ENCODE peak calls at places on chromosomes 13 and 19, in five cellular contexts. O, K, B, I and A are unnamed samples.

GRCh38 chr13:110134801-110135200 is 172.2 kb downstream of the COL4A1 start:
- DNase-seq in O (no peak), K (no peak), B (no peak), I (no peak), A (no peak)

GRCh38 chr13:75415720-75416119 is 66.2 kb downstream of the TBC1D4 start:
- DNase-seq in O (no peak), K (peak), B (no peak), I (no peak), A (no peak)

GRCh38 chr19:29926801-29927200 is 15.2 kb upstream of the URI1 start:
- DNase-seq in O (no peak), K (no peak), B (no peak), I (no peak), A (no peak)

GRCh38 chr13:38657191-38657590 is 29.7 kb upstream of the FREM2 start:
- DNase-seq in O (no peak), K (peak), B (no peak), I (no peak), A (no peak)

GRCh38 chr13:98478134-98479129 is 98.5 kb downstream of the STK24 start:
- DNase-seq in O (no peak), K (peak), B (peak), I (no peak), A (no peak)

GRCh38 chr13:29059837-29060236 is 239.7 kb downstream of the MTUS2 start:
- DNase-seq in O (no peak), K (no peak), B (no peak), I (no peak), A (no peak)

GRCh38 chr19:3404324-3405260 is 38.2 kb downstream of the NFIC start:
- DNase-seq in O (no peak), K (peak), B (no peak), I (no peak), A (no peak)

GRCh38 chr13:20525144-20525600 is 485 bp downstream of the CRYL1 start:
- DNase-seq in O (no peak), K (no peak), B (peak), I (peak), A (no peak)

GRCh38 chr13:90156390-90156789 is 1191.1 kb upstream of the MIR17HG start:
- DNase-seq in O (no peak), K (no peak), B (no peak), I (no peak), A (no peak)

GRCh38 chr19:13796301-13797057 is 1.2 kb downstream of the ZSWIM4 start:
- DNase-seq in O (no peak), K (peak), B (no peak), I (peak), A (peak)

GRCh38 chr19:535017-535835 is 3.7 kb downstream of the CDC34 start:
- DNase-seq in O (no peak), K (no peak), B (no peak), I (no peak), A (no peak)

GRCh38 chr13:99600318-99600717 is 99.0 kb downstream of the TM9SF2 start:
- DNase-seq in O (no peak), K (no peak), B (peak), I (peak), A (no peak)

GRCh38 chr13:67063036-67063435 is 167.1 kb downstream of the PCDH9 start:
- DNase-seq in O (no peak), K (no peak), B (no peak), I (no peak), A (no peak)

GRCh38 chr13:22915442-22916082 is 265.2 kb upstream of the SGCG start:
- DNase-seq in O (peak), K (peak), B (peak), I (no peak), A (peak)

GRCh38 chr13:19071161-19071936 is 110.3 kb downstream of the TUBA3C start:
- DNase-seq in O (no peak), K (no peak), B (no peak), I (no peak), A (no peak)

GRCh38 chr13:20128459-20128927 is 32.4 kb downstream of the GJA3 start:
- DNase-seq in O (no peak), K (no peak), B (no peak), I (peak), A (no peak)

GRCh38 chr13:109256866-109257760 is 529.3 kb downstream of the IRS2 start:
- DNase-seq in O (no peak), K (peak), B (no peak), I (peak), A (peak)

GRCh38 chr13:45909724-45910123 is 58.2 kb upstream of the SIAH3 start:
- DNase-seq in O (no peak), K (no peak), B (no peak), I (no peak), A (no peak)

GRCh38 chr19:4208385-4209094 is 20.8 kb upstream of the EBI3 start:
- DNase-seq in O (no peak), K (peak), B (peak), I (peak), A (peak)

GRCh38 chr13:50866817-50867640 is 23.5 kb upstream of the DLEU7 start:
- DNase-seq in O (no peak), K (no peak), B (no peak), I (no peak), A (no peak)

GRCh38 chr13:104530741-104531140 is 1464.5 kb upstream of the SLC10A2 start:
- DNase-seq in O (no peak), K (no peak), B (no peak), I (no peak), A (no peak)

GRCh38 chr19:2154587-2155075 is 3.3 kb upstream of the AP3D1 start:
- DNase-seq in O (no peak), K (peak), B (no peak), I (no peak), A (no peak)

GRCh38 chr19:50005428-50005827 is 19.7 kb downstream of the VRK3 start:
- DNase-seq in O (no peak), K (no peak), B (no peak), I (no peak), A (no peak)

GRCh38 chr19:29671393-29672076 is 6.3 kb downstream of the PLEKHF1 start:
- DNase-seq in O (no peak), K (no peak), B (peak), I (peak), A (no peak)

GRCh38 chr19:27966390-27966816 is 1246.5 kb downstream of the UQCRFS1 start:
- DNase-seq in O (no peak), K (no peak), B (peak), I (no peak), A (no peak)

GRCh38 chr19:12932392-12933286 is 872 bp downstream of the FARSA start:
- DNase-seq in O (no peak), K (no peak), B (no peak), I (no peak), A (no peak)

GRCh38 chr19:50794778-50795664 is 4.8 kb downstream of the ACP4 start:
- DNase-seq in O (no peak), K (no peak), B (peak), I (no peak), A (peak)

GRCh38 chr19:42092350-42092749 is 16.4 kb downstream of the ZNF574 start:
- DNase-seq in O (no peak), K (no peak), B (peak), I (no peak), A (peak)

DNA sequence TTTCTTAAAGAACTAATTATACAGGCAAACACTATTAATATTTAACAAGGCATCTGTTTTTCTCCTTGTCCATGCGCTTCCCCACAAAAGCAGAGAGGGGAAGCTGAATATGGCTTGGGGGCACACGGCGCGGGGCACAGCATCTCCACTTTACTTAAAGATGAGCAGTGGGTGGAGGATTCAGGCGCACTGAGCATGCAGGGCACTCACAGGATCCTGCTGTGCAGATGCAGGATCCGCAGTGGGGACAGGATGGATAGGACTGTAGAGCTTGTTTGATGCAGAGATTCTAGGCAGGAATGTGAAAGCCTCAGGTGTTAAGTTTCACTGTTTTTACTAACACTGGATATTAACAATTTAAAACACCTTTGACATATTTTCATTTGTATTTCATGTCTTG is 43.3 kb downstream of the ATP11A start:
- DNase-seq in O (no peak), K (no peak), B (no peak), I (no peak), A (no peak)
- TF ChIP-seq MAFK in O (no peak), K (no peak), B (no peak), I (no peak), A (no peak)

GRCh38 chr13:59774511-59774911 is 389.2 kb downstream of the DIAPH3 start:
- DNase-seq in O (no peak), K (peak), B (no peak), I (peak), A (no peak)
- TF ChIP-seq MAFK in O (no peak), K (no peak), B (no peak), I (no peak), A (no peak)

GRCh38 chr13:33236021-33236420 is 49.5 kb downstream of the STARD13 start:
- DNase-seq in O (no peak), K (peak), B (no peak), I (no peak), A (no peak)
- TF ChIP-seq MAFK in O (no peak), K (no peak), B (no peak), I (no peak), A (no peak)

GRCh38 chr19:39672473-39672872 is 16.8 kb downstream of the LGALS16 start:
- DNase-seq in O (no peak), K (no peak), B (no peak), I (no peak), A (no peak)

GRCh38 chr19:39670998-39671397 is 15.3 kb downstream of the LGALS16 start:
- DNase-seq in O (no peak), K (no peak), B (no peak), I (no peak), A (no peak)

GRCh38 chr19:39676004-39676403 is 20.3 kb downstream of the LGALS16 start:
- DNase-seq in O (no peak), K (no peak), B (no peak), I (no peak), A (peak)

GRCh38 chr19:39671739-39672363 is 16.1 kb downstream of the LGALS16 start:
- DNase-seq in O (peak), K (peak), B (peak), I (peak), A (peak)
- TF ChIP-seq MAFK in O (no peak), K (no peak), B (no peak), I (no peak), A (no peak)

GRCh38 chr13:52969373-52969772 is 59.2 kb upstream of the OLFM4 start:
- DNase-seq in O (no peak), K (no peak), B (no peak), I (no peak), A (no peak)
- TF ChIP-seq MAFK in O (no peak), K (no peak), B (no peak), I (no peak), A (no peak)

GRCh38 chr19:15248648-15249559 is 16.7 kb upstream of the EPHX3 start:
- DNase-seq in O (no peak), K (peak), B (no peak), I (no peak), A (peak)
- TF ChIP-seq MAFK in O (no peak), K (no peak), B (no peak), I (no peak), A (no peak)

GRCh38 chr19:7600721-7601120 is 5.1 kb downstream of the CAMSAP3 start:
- DNase-seq in O (no peak), K (no peak), B (no peak), I (no peak), A (no peak)

GRCh38 chr19:7598180-7598579 is 2.5 kb downstream of the CAMSAP3 start:
- DNase-seq in O (no peak), K (no peak), B (no peak), I (no peak), A (no peak)

GRCh38 chr19:7597689-7598088 is 2.0 kb downstream of the CAMSAP3 start:
- DNase-seq in O (no peak), K (no peak), B (no peak), I (peak), A (peak)

GRCh38 chr19:7595466-7596133 is at the start of gene CAMSAP3:
- DNase-seq in O (peak), K (no peak), B (peak), I (peak), A (no peak)

DNA sequence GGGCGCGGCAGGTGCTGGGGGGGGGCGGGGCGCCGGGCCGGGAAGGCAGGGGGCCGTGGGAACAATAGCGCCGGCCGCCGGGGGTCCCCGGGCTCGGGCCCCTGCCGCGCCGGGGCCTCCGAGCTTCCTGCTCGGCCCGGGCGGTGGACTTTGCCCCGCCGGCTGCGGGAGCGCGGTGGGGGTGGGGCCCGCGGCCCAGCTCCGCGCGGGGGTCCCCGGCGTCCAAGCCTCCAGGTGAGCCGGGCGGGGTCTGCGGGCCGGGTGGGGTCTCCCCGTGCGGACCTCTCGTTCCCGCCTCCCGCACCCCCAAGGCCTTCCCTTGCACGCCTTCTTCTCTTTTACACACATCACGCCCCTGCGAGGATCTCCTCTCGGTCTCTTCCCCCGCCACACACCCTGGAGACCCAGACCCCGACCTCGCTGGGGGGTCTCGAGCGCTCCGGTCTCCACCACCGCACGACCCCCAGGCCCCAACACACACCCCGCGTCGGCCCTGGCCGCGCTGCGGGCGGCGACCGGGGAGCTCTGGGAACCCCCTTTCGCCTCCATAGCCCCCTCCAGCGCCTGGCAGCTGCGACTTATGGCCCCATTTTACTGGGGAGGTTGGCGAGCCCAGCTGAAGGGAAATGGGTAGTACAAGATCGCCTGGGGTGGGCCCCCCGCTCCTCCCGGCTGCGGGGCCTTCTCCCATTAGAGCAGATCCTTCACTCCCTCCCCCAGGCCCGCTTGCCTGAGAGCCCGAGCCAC is 701 bp downstream of the CAMSAP3 start:
- DNase-seq in O (no peak), K (no peak), B (no peak), I (no peak), A (no peak)
- TF ChIP-seq MAFK in O (no peak), K (no peak), B (no peak), I (no peak), A (no peak)

DNA sequence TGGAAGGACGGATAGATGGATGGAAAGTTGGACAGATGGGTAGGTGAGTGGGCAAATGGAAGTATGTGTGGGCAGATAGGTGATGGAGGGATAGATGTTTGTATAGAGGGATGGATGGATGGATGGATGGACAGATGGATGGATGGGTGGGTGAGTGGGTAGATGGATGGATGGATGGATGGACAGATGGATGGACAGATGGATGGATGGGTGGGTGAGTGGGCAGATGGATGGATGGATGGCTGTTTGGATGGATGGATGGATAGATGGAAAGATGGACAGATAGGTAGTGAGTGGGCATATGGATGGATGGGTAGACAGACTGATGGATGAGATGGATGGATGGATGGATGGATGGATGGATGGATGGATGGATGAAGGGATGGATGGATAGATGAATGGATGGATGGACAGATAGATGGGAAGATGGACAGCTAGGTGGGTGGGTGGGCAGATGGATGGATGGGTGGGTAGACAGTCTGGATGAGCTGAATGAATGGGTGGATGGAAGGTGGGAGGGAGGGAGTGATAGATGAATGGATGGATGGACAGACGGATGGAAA is 74.9 kb upstream of the KCTD15 start:
- DNase-seq in O (no peak), K (no peak), B (no peak), I (no peak), A (no peak)
- TF ChIP-seq MAFK in O (no peak), K (no peak), B (no peak), I (no peak), A (no peak)

GRCh38 chr13:113545455-113545930 is 39.1 kb upstream of the TFDP1 start:
- DNase-seq in O (no peak), K (peak), B (no peak), I (no peak), A (no peak)
- TF ChIP-seq MAFK in O (no peak), K (no peak), B (no peak), I (no peak), A (no peak)

GRCh38 chr13:112261924-112262323 is 114.2 kb upstream of the SPACA7 start:
- DNase-seq in O (no peak), K (no peak), B (no peak), I (no peak), A (no peak)

GRCh38 chr13:112256716-112257497 is 119.2 kb upstream of the SPACA7 start:
- DNase-seq in O (no peak), K (no peak), B (no peak), I (no peak), A (no peak)

GRCh38 chr13:112255550-112256120 is 120.5 kb upstream of the SPACA7 start:
- DNase-seq in O (no peak), K (no peak), B (no peak), I (no peak), A (no peak)

GRCh38 chr13:112263152-112263551 is 113.0 kb upstream of the SPACA7 start:
- DNase-seq in O (no peak), K (no peak), B (no peak), I (no peak), A (no peak)

GRCh38 chr13:112260108-112261055 is 115.8 kb upstream of the SPACA7 start:
- DNase-seq in O (no peak), K (no peak), B (no peak), I (no peak), A (no peak)
- TF ChIP-seq MAFK in O (no peak), K (no peak), B (no peak), I (no peak), A (no peak)